ENCODE peak calls at places on chromosomes 5 and 9, in four cellular contexts. N, E, R and W are unnamed samples.

GRCh38 chr5:115455241-115455640 is 89.3 kb downstream of the FEM1C start:
- DNase-seq in N (no peak), E (no peak), R (no peak), W (no peak)

GRCh38 chr9:95415158-95415557 is 97.6 kb upstream of the FANCC start:
- DNase-seq in R (no peak), N (no peak), E (no peak), W (no peak)

GRCh38 chr5:89777758-89778157 is 631.8 kb downstream of the CETN3 start:
- DNase-seq in R (no peak), N (no peak), E (no peak), W (no peak)

GRCh38 chr5:165560641-165561040 is 2055.2 kb downstream of the MAT2B start:
- DNase-seq in R (no peak), E (no peak), N (no peak), W (no peak)

GRCh38 chr5:36252722-36253340 is 11.1 kb upstream of the NADK2 start:
- DNase-seq in E (no peak), N (no peak), R (no peak), W (no peak)

GRCh38 chr5:31563216-31563615 is 31.1 kb downstream of the C5orf22 start:
- DNase-seq in N (no peak), R (no peak), E (no peak), W (no peak)

GRCh38 chr9:130555968-130556367 is 23.4 kb upstream of the FUBP3 start:
- DNase-seq in E (no peak), R (no peak), N (no peak), W (no peak)

GRCh38 chr9:107138261-107138992 is 144.7 kb upstream of the RAD23B start:
- DNase-seq in N (no peak), E (no peak), R (no peak), W (no peak)

GRCh38 chr5:16992006-16992405 is 55.9 kb upstream of the MYO10 start:
- DNase-seq in N (no peak), R (no peak), E (no peak), W (no peak)

GRCh38 chr9:137474271-137474670 is 15.1 kb upstream of the NSMF start:
- DNase-seq in E (no peak), R (no peak), N (no peak), W (no peak)

GRCh38 chr9:32456564-32456963 is 69.4 kb downstream of the RIGI start:
- DNase-seq in E (no peak), N (no peak), R (no peak), W (no peak)

GRCh38 chr5:116303340-116303739 is 218.5 kb downstream of the COMMD10 start:
- DNase-seq in E (no peak), N (no peak), R (no peak), W (no peak)

GRCh38 chr9:112241491-112241890 is 66.4 kb upstream of the SUSD1 start:
- DNase-seq in R (no peak), E (no peak), N (no peak), W (no peak)

GRCh38 chr5:3597002-3597726 is 1.5 kb downstream of the IRX1 start:
- DNase-seq in N (no peak), R (no peak), E (no peak), W (no peak)

GRCh38 chr9:107286057-107286456 is 3.0 kb downstream of the RAD23B start:
- DNase-seq in N (no peak), E (no peak), R (no peak), W (no peak)

GRCh38 chr9:35487066-35487465 is 2.8 kb upstream of the RUSC2 start:
- DNase-seq in R (no peak), N (no peak), E (no peak), W (no peak)

GRCh38 chr5:40475546-40475945 is 204.2 kb upstream of the PTGER4 start:
- DNase-seq in R (no peak), N (no peak), E (no peak), W (no peak)

GRCh38 chr9:69195019-69195418 is 20.9 kb downstream of the TJP2 start:
- DNase-seq in R (no peak), E (no peak), N (no peak), W (no peak)

GRCh38 chr9:38368731-38369130 is 23.8 kb upstream of the ALDH1B1 start:
- DNase-seq in E (no peak), R (no peak), N (no peak), W (no peak)

GRCh38 chr5:25453500-25453899 is 808.7 kb upstream of the CDH10 start:
- DNase-seq in R (no peak), E (no peak), N (no peak), W (no peak)

GRCh38 chr5:82106207-82106606 is 134.4 kb downstream of the ATG10 start:
- DNase-seq in E (no peak), R (no peak), N (no peak), W (no peak)

DNA sequence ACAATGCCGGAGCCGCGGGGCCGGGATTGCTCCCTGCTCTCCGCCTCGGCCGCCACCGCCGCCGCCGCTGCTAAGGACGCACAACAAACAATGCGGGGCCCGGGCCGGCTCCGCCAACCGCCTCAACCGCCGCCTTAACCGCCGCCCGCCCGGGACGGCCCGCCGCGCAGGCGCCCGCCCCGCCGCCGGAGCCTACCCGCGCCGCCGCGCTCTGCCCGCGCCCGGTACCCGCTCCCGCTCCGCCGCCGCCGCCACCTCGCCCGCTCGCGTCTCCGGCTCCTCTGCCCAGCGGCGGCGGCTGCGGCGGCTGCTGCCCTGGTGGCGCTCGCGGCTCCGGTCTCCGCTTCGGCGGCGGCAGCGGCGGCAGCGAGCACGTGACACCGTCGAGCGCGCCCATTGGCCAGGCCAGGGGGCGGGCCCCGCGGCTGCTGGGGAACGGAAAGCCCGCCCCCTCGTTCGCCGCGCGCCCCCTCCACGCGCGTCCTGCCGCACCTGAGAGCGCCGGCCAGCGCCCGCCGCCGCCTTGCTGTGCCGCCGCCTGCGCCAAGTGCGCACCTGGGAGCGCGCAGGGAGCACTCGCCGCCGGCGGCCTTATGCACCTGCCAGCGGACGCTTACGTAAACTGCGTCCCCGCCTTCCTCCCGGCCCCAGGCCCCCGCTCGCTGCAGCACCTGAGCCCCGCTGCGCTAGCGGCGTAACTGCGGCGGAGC is at the start of gene STRBP:
- DNase-seq in E (peak), R (peak), N (peak), W (peak)
- TF ChIP-seq POLR2A in E (peak), R (no peak), N (peak), W (no peak)

DNA sequence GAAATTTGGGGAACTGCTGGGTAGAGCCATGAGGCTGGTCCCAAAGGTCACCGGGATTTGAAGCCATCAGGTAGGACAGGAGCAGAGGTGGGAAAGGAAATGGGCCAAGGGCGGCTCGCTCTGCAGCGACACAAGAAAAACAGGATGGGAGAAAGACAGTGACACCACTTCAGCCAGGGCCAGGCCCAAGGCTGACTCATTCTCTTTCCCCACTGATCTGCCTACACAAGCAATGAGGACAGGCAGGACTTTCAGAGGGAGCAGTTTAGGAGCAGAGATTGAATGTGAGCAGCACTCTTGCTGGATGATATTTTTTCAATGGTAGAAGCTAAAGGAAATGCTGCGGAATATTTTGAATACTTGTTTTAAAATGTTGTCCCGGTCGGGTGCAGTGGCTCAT is 3.5 kb downstream of the RUFY1 start:
- DNase-seq in N (peak), R (no peak), E (no peak), W (no peak)
- TF ChIP-seq POLR2A in N (peak), R (no peak), E (no peak), W (no peak)

GRCh38 chr9:129493714-129494047 is 127.2 kb downstream of the C9orf50 start:
- DNase-seq in E (no peak), N (no peak), R (no peak), W (no peak)

GRCh38 chr9:129494113-129494789 is 126.7 kb downstream of the C9orf50 start:
- DNase-seq in N (no peak), R (peak), E (no peak), W (no peak)

GRCh38 chr9:129497064-129497836 is 123.7 kb downstream of the C9orf50 start:
- DNase-seq in E (no peak), R (peak), N (peak), W (no peak)

GRCh38 chr9:129496187-129497063 is 124.5 kb downstream of the C9orf50 start:
- DNase-seq in E (peak), N (peak), R (peak), W (peak)

GRCh38 chr9:129495422-129496186 is 125.3 kb downstream of the C9orf50 start:
- DNase-seq in N (peak), E (peak), R (peak), W (peak)
- TF ChIP-seq POLR2A in N (peak), E (no peak), R (peak), W (no peak)

GRCh38 chr9:133250741-133251170 is 24.2 kb downstream of the ABO start:
- DNase-seq in R (no peak), N (peak), E (no peak), W (no peak)
- TF ChIP-seq POLR2A in R (no peak), N (no peak), E (no peak), W (no peak)

GRCh38 chr5:142356716-142357468 is 32.1 kb upstream of the SPRY4 start:
- DNase-seq in R (peak), E (peak), N (peak), W (peak)
- TF ChIP-seq POLR2A in R (peak), E (peak), N (peak), W (no peak)

GRCh38 chr5:171391996-171392577 is 4.4 kb downstream of the NPM1 start:
- DNase-seq in E (no peak), R (no peak), N (no peak), W (no peak)

GRCh38 chr5:171388816-171389168 is 1.1 kb downstream of the NPM1 start:
- DNase-seq in E (no peak), R (no peak), N (no peak), W (no peak)

GRCh38 chr5:171390883-171391677 is 3.4 kb downstream of the NPM1 start:
- DNase-seq in N (no peak), R (no peak), E (no peak), W (no peak)

GRCh38 chr5:171395042-171395441 is 7.4 kb downstream of the NPM1 start:
- DNase-seq in R (no peak), E (no peak), N (no peak), W (no peak)

DNA sequence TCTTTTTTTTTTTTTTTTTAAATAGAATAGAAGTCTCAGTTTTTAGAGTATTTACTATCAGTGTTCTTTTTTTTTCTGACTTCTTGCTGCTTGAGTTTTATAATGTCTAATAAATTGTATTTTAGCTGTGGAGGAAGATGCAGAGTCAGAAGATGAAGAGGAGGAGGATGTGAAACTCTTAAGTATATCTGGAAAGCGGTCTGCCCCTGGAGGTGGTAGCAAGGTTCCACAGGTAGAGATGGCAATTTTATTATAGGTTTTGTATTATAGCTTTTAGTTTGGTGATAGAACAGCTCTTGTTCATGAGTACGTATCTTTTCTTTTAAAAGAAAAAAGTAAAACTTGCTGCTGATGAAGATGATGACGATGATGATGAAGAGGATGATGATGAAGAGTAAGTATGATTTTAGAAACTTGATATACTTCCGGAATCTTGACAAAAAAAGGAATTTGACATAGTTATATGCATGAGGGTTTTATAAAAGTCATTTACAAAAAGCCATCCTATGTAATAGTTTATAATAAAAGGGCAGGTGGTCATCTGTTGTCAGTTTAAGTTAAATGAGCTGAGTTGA is 5.0 kb downstream of the NPM1 start:
- DNase-seq in E (no peak), R (no peak), N (no peak), W (no peak)
- TF ChIP-seq POLR2A in E (no peak), R (no peak), N (no peak), W (no peak)

GRCh38 chr9:127575875-127576778 is 36.0 kb upstream of the STXBP1 start:
- DNase-seq in N (no peak), R (no peak), E (no peak), W (no peak)

GRCh38 chr9:127580879-127581278 is 31.2 kb upstream of the STXBP1 start:
- DNase-seq in R (no peak), N (no peak), E (no peak), W (no peak)

GRCh38 chr9:127578627-127578951 is 33.5 kb upstream of the STXBP1 start:
- DNase-seq in R (no peak), E (no peak), N (no peak), W (no peak)

GRCh38 chr9:127580371-127580770 is 31.7 kb upstream of the STXBP1 start:
- DNase-seq in N (no peak), E (no peak), R (no peak), W (no peak)

DNA sequence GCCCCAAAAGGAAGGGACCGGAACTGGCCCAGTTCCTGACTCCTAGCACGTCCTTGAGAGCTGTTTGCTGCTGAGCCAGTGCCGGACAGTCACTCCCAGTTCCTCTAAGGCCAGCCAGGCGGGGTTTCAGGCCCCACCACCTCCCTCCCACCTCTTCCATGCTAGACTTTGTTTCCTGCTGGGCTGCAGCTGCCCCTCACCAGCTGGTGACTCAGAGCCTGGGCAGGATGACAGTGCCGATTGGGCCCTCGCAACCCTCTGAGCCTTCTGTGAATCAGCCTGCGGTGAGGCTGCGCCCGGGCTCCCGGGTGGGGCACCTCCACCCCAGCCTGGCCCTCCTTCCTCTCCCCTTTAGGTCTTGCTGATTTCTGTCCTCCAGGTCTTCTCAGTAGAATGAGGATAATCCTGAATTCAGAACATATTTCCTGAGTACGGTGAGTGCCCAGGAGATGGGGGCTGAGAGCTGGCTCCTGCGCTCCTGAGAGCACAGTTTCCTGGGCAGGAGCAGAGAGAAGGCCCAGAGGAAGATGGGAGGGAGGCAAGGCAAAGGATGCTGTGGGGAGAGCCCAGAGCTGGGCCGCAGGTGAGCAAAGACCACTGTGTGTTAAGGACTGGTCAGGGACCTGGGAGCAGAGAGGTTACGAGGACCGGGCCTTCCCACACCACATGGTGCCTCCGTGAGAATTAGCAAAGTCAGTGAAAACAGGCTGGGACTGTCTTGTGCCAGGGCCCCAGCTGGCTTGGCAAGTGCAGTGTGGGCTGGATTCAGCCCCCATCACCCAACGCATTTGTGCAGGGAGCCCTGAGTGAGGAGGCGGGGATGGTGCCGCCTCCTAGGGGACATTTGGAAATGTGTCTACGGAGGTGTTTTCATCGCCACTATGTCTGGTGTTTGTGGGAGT is 32.9 kb upstream of the STXBP1 start:
- DNase-seq in N (peak), R (peak), E (peak), W (peak)
- TF ChIP-seq POLR2A in N (peak), R (no peak), E (peak), W (no peak)